ENCODE peak calls at places on chromosome 1, in six cellular contexts. S is lung, A is upper lobe of right lung, N is hepatocyte, G is NCI-H1105, W is GM12865. U is an unnamed sample.

GRCh38 chr1:6104631-6105030 is 58.9 kb downstream of the KCNAB2 start:
- DNase-seq in S (no peak), W (no peak), G (no peak), A (peak), N (no peak), U (no peak)

GRCh38 chr1:101741910-101742309 is 254.8 kb downstream of the OLFM3 start:
- DNase-seq in G (no peak), W (no peak), N (no peak), A (no peak), S (no peak), U (no peak)

GRCh38 chr1:6511056-6511455 is 19.6 kb upstream of the PLEKHG5 start:
- DNase-seq in A (no peak), W (no peak), N (no peak), S (no peak), G (no peak), U (no peak)

GRCh38 chr1:117665523-117666274 is 59.9 kb downstream of the TENT5C start:
- DNase-seq in N (no peak), G (no peak), S (no peak), A (no peak), W (no peak), U (no peak)

GRCh38 chr1:30164693-30165092 is 558.7 kb downstream of the MATN1 start:
- DNase-seq in W (no peak), N (no peak), G (no peak), A (no peak), S (no peak), U (no peak)

GRCh38 chr1:222454196-222454595 is 93.7 kb downstream of the HHIPL2 start:
- DNase-seq in S (no peak), G (no peak), W (no peak), A (no peak), N (no peak), U (no peak)

GRCh38 chr1:155064109-155064812 is 721 bp downstream of the EFNA4 start:
- DNase-seq in A (no peak), W (peak), S (no peak), G (peak), N (peak), U (peak)

GRCh38 chr1:56573311-56573710 is 6.1 kb downstream of the PLPP3 start:
- DNase-seq in S (no peak), A (no peak), N (peak), G (no peak), W (no peak), U (no peak)

GRCh38 chr1:164712131-164713031 is 153.4 kb downstream of the PBX1 start:
- DNase-seq in A (no peak), G (no peak), S (no peak), W (no peak), N (peak), U (peak)